ENCODE peak calls at places on chromosomes 11 and 22, in four cellular contexts. D is retinal pigment epithelial cell, K is upper lobe of right lung, P is AG10803. Z is an unnamed sample.

GRCh38 chr11:8721740-8722139 is 39.1 kb downstream of the RPL27A start:
- DNase-seq in D (no peak), K (no peak), P (peak), Z (no peak)

GRCh38 chr22:31106651-31107205 is 640 bp downstream of the SELENOM start:
- DNase-seq in D (no peak), K (no peak), P (peak), Z (no peak)

GRCh38 chr22:49668402-49668801 is 159.3 kb downstream of the BRD1 start:
- DNase-seq in D (no peak), K (peak), P (no peak), Z (no peak)

GRCh38 chr22:42991010-42991651 is 23.8 kb downstream of the PACSIN2 start:
- DNase-seq in D (peak), K (no peak), P (peak), Z (peak)

GRCh38 chr11:128343870-128344269 is 243.5 kb downstream of the ETS1 start:
- DNase-seq in D (no peak), K (no peak), P (no peak), Z (no peak)

GRCh38 chr11:106917973-106918372 is 100.3 kb downstream of the GUCY1A2 start:
- DNase-seq in D (no peak), K (no peak), P (no peak), Z (no peak)

GRCh38 chr11:2846056-2846455 is 39.5 kb downstream of the CDKN1C start:
- DNase-seq in D (no peak), K (no peak), P (no peak), Z (no peak)

GRCh38 chr11:34525098-34525497 is 11.5 kb upstream of the ELF5 start:
- DNase-seq in D (no peak), K (no peak), P (no peak), Z (no peak)

GRCh38 chr22:44664149-44664548 is 37.9 kb upstream of the PRR5 start:
- DNase-seq in D (no peak), K (no peak), P (peak), Z (no peak)

GRCh38 chr22:28783786-28784671 is 11.5 kb downstream of the CCDC117 start:
- DNase-seq in D (no peak), K (no peak), P (no peak), Z (no peak)

GRCh38 chr11:88384678-88385015 is 47.1 kb upstream of the CTSC start:
- DNase-seq in D (no peak), K (no peak), P (peak), Z (no peak)

GRCh38 chr22:47042861-47043496 is 280.5 kb downstream of the TBC1D22A start:
- DNase-seq in D (no peak), K (peak), P (no peak), Z (no peak)

GRCh38 chr11:762421-763072 is 14.7 kb downstream of the GATD1 start:
- DNase-seq in D (no peak), K (no peak), P (peak), Z (peak)
- TF ChIP-seq CTCF in D (peak), K (peak), P (peak), Z (peak)

GRCh38 chr22:38843201-38843715 is 570 bp downstream of the NPTXR start:
- DNase-seq in D (peak), K (peak), P (peak), Z (no peak)
- TF ChIP-seq CTCF in D (peak), K (peak), P (peak), Z (peak)

GRCh38 chr11:17722000-17722643 is 2.8 kb downstream of the MYOD1 start:
- DNase-seq in D (no peak), K (no peak), P (no peak), Z (no peak)
- TF ChIP-seq CTCF in D (peak), K (peak), P (peak), Z (peak)

GRCh38 chr11:84522331-84522730 is 1104.8 kb downstream of the DLG2 start:
- DNase-seq in D (no peak), K (no peak), P (peak), Z (no peak)

GRCh38 chr11:84524422-84525051 is 1102.6 kb downstream of the DLG2 start:
- DNase-seq in D (no peak), K (no peak), P (peak), Z (no peak)

DNA sequence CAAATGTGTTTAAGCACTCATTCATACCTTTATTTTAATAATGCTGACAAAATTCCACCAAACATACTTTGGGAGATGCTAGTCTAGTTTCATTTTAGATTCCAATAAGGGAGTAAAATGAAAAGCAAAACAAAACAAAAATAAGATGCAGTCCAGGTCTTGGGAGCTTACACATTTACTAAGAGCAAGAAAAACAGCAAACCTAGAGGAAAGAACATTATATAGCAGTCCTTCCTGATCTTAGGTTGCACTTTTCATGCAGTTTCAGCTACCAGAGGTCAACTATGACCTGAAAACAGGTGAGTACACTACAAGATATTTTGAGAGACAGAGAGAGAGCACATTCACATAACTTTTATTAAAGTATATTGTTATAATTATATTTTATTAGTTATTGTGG is 1100.9 kb downstream of the DLG2 start:
- DNase-seq in D (no peak), K (no peak), P (no peak), Z (no peak)
- TF ChIP-seq CTCF in D (no peak), K (no peak), P (no peak), Z (no peak)

GRCh38 chr11:114605370-114605769 is 9.8 kb upstream of the NXPE4 start:
- DNase-seq in D (no peak), K (no peak), P (no peak), Z (no peak)
- TF ChIP-seq CTCF in D (no peak), K (no peak), P (no peak), Z (no peak)

GRCh38 chr11:123577081-123577598 is 77.3 kb downstream of the SCN3B start:
- DNase-seq in D (no peak), K (peak), P (peak), Z (no peak)
- TF ChIP-seq CTCF in D (peak), K (peak), P (peak), Z (peak)

GRCh38 chr11:62789576-62789975 is 2.2 kb downstream of the TMEM223 start:
- DNase-seq in D (no peak), K (no peak), P (no peak), Z (no peak)

GRCh38 chr11:62796281-62796680 is 4.5 kb upstream of the TMEM223 start:
- DNase-seq in D (no peak), K (no peak), P (no peak), Z (no peak)

GRCh38 chr11:62792193-62792575 is 378 bp upstream of the TMEM223 start:
- DNase-seq in D (no peak), K (no peak), P (no peak), Z (no peak)

GRCh38 chr11:62791501-62792192 is at the start of gene TMEM223:
- DNase-seq in D (peak), K (peak), P (peak), Z (no peak)

DNA sequence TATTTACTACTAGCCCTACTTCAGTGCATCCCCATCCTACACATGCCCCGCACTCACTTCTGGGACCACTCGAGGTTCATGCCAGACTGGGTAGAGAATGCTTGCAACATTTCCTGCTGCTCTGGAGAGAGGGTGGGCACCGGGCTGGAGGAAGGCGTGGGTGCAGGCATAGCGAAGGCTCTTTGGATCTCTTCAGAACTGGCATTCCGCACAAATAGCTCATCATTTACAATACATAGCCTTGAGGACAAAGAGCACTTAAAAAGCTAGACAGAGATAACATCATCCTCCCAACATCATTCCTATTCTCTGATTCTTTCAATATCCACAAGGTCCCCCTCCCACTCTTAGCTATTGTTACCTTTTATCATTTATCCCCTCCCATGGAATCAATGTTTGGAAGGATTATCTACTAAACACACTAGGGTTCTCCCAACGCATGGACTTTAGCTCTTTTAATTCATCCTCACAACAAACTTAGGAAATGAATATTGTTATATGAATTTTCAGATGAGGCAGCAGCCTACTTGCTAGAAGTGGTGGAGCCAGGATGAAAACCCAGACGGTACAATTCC is 2.5 kb upstream of the TMEM223 start:
- DNase-seq in D (no peak), K (no peak), P (no peak), Z (no peak)
- TF ChIP-seq CTCF in D (no peak), K (no peak), P (no peak), Z (no peak)